ENCODE peak calls at places on chromosomes 12 and 14, in six cellular contexts. Y is ovary, O is HCT116, X is neural progenitor cell, R is tibial nerve, Q is hepatocyte. G is an unnamed sample. For H3K27me3 and H3K4me1, the result is how much of the 10 kb centered on the place peaks cover.

GRCh38 chr12:58731096-58731495 is 189.2 kb downstream of the LRIG3 start:
- DNase-seq in Y (no peak), O (no peak), X (no peak), R (no peak), Q (no peak), G (no peak)

GRCh38 chr12:89212339-89212771 is 139.9 kb downstream of the DUSP6 start:
- DNase-seq in Y (no peak), O (no peak), X (no peak), R (no peak), Q (peak), G (peak)

GRCh38 chr12:6927379-6927991 is at the start of gene ATN1:
- DNase-seq in Y (peak), O (no peak), X (peak), R (peak), Q (peak), G (peak)

GRCh38 chr14:86115972-86116371 is 586.0 kb downstream of the FLRT2 start:
- DNase-seq in Y (no peak), O (no peak), X (no peak), R (no peak), Q (no peak), G (no peak)

GRCh38 chr14:77556946-77557345 is 58.3 kb upstream of the ISM2 start:
- DNase-seq in Y (no peak), O (no peak), X (no peak), R (no peak), Q (no peak), G (no peak)

GRCh38 chr14:61503167-61503801 is 181.9 kb downstream of the PRKCH start:
- DNase-seq in Y (no peak), O (no peak), X (no peak), R (no peak), Q (no peak), G (no peak)

GRCh38 chr14:75422169-75422568 is 5.7 kb upstream of the JDP2 start:
- DNase-seq in Y (no peak), O (no peak), X (no peak), R (no peak), Q (no peak), G (no peak)

GRCh38 chr12:111185206-111185888 is 183.5 kb downstream of the PHETA1 start:
- DNase-seq in Y (no peak), O (no peak), X (no peak), R (no peak), Q (no peak), G (no peak)

GRCh38 chr12:79326225-79326624 is 364.5 kb downstream of the PAWR start:
- DNase-seq in Y (no peak), O (no peak), X (no peak), R (no peak), Q (no peak), G (no peak)

GRCh38 chr14:49363926-49364751 is 222.0 kb downstream of the RPS29 start:
- DNase-seq in Y (no peak), O (no peak), X (peak), R (no peak), Q (no peak), G (no peak)

GRCh38 chr14:64671591-64671990 is 32.6 kb upstream of the PLEKHG3 start:
- DNase-seq in Y (no peak), O (peak), X (peak), R (no peak), Q (peak), G (no peak)

GRCh38 chr14:61561657-61562276 is 133.5 kb upstream of the HIF1A start:
- DNase-seq in Y (peak), O (peak), X (no peak), R (no peak), Q (peak), G (peak)

GRCh38 chr14:74531467-74531866 is 37.9 kb downstream of the ISCA2 start:
- DNase-seq in Y (no peak), O (peak), X (peak), R (no peak), Q (peak), G (peak)

GRCh38 chr12:124231980-124232653 is 62.8 kb upstream of the RFLNA start:
- DNase-seq in Y (no peak), O (no peak), X (no peak), R (no peak), Q (peak), G (no peak)

GRCh38 chr14:61281911-61282310 is 773 bp upstream of the TMEM30B start:
- DNase-seq in Y (no peak), O (no peak), X (no peak), R (no peak), Q (no peak), G (peak)

GRCh38 chr12:75917083-75917482 is 114.5 kb downstream of the PHLDA1 start:
- DNase-seq in Y (no peak), O (no peak), X (no peak), R (no peak), Q (no peak), G (no peak)

GRCh38 chr12:109770861-109771670 is 57.4 kb downstream of the FAM222A start:
- DNase-seq in Y (peak), O (no peak), X (no peak), R (no peak), Q (peak), G (no peak)

GRCh38 chr14:23882884-23883283 is 70.7 kb upstream of the DHRS4 start:
- DNase-seq in Y (no peak), O (no peak), X (no peak), R (no peak), Q (no peak), G (no peak)

GRCh38 chr14:23078692-23079116 is 16.2 kb downstream of the ACIN1 start:
- DNase-seq in Y (peak), O (no peak), X (no peak), R (peak), Q (peak), G (no peak)

GRCh38 chr14:28656704-28657255 is 109.8 kb upstream of the FOXG1 start:
- DNase-seq in Y (no peak), O (no peak), X (no peak), R (no peak), Q (no peak), G (no peak)

GRCh38 chr14:63727736-63728728 is at the start of gene SGPP1:
- DNase-seq in Y (peak), O (peak), X (peak), R (peak), Q (peak), G (peak)

GRCh38 chr14:99378782-99379214 is 101.9 kb downstream of the SETD3 start:
- DNase-seq in Y (no peak), O (peak), X (no peak), R (no peak), Q (peak), G (no peak)

GRCh38 chr12:26627335-26627734 is 205.7 kb downstream of the ITPR2 start:
- DNase-seq in Y (no peak), O (no peak), X (no peak), R (no peak), Q (no peak), G (no peak)

GRCh38 chr12:113862570-113863454 is 103.3 kb downstream of the RBM19 start:
- DNase-seq in Y (no peak), O (no peak), X (no peak), R (no peak), Q (peak), G (no peak)

GRCh38 chr14:22557846-22558220 is 31.2 kb downstream of the DAD1 start:
- DNase-seq in Y (no peak), O (no peak), X (no peak), R (no peak), Q (no peak), G (no peak)

GRCh38 chr12:47407730-47408129 is 298.1 kb downstream of the RPAP3 start:
- DNase-seq in Y (no peak), O (no peak), X (no peak), R (no peak), Q (no peak), G (no peak)

GRCh38 chr12:44863867-44864266 is 12.2 kb downstream of the NELL2 start:
- DNase-seq in Y (no peak), O (no peak), X (no peak), R (no peak), Q (no peak), G (no peak)

GRCh38 chr14:65910108-65910507 is 497.6 kb downstream of the FUT8 start:
- DNase-seq in Y (no peak), O (no peak), X (no peak), R (no peak), Q (peak), G (no peak)

GRCh38 chr12:49347307-49348237 is 884 bp downstream of the DNAJC22 start:
- DNase-seq in Y (peak), O (peak), X (peak), R (no peak), Q (peak), G (peak)
- H3K27me3 ChIP-seq in Y (under half), O (under half), X (half or more), R (under half), Q (under half), G (half or more)

GRCh38 chr12:2650261-2651060 is 144.3 kb upstream of the FKBP4 start:
- DNase-seq in Y (no peak), O (no peak), X (no peak), R (no peak), Q (no peak), G (no peak)

GRCh38 chr12:2652011-2652400 is 142.8 kb upstream of the FKBP4 start:
- DNase-seq in Y (no peak), O (no peak), X (no peak), R (no peak), Q (no peak), G (no peak)

GRCh38 chr12:2649201-2650030 is 145.4 kb upstream of the FKBP4 start:
- DNase-seq in Y (no peak), O (no peak), X (no peak), R (no peak), Q (no peak), G (no peak)

GRCh38 chr12:2652401-2653081 is 142.2 kb upstream of the FKBP4 start:
- DNase-seq in Y (no peak), O (no peak), X (peak), R (no peak), Q (no peak), G (no peak)

GRCh38 chr12:2651061-2651965 is 143.5 kb upstream of the FKBP4 start:
- DNase-seq in Y (no peak), O (no peak), X (no peak), R (no peak), Q (no peak), G (no peak)
- H3K4me1 ChIP-seq in Y (under half), O (under half), X (under half), R (under half), Q (under half), G (under half)

GRCh38 chr12:96526110-96526509 is 36.7 kb downstream of the CFAP54 start:
- DNase-seq in Y (no peak), O (no peak), X (no peak), R (no peak), Q (no peak), G (no peak)

GRCh38 chr12:96516472-96517417 is 27.4 kb downstream of the CFAP54 start:
- DNase-seq in Y (peak), O (peak), X (peak), R (peak), Q (peak), G (peak)

GRCh38 chr12:96520767-96521166 is 31.4 kb downstream of the CFAP54 start:
- DNase-seq in Y (no peak), O (no peak), X (no peak), R (no peak), Q (no peak), G (no peak)

GRCh38 chr12:96522283-96522682 is 32.9 kb downstream of the CFAP54 start:
- DNase-seq in Y (no peak), O (no peak), X (peak), R (no peak), Q (no peak), G (no peak)

DNA sequence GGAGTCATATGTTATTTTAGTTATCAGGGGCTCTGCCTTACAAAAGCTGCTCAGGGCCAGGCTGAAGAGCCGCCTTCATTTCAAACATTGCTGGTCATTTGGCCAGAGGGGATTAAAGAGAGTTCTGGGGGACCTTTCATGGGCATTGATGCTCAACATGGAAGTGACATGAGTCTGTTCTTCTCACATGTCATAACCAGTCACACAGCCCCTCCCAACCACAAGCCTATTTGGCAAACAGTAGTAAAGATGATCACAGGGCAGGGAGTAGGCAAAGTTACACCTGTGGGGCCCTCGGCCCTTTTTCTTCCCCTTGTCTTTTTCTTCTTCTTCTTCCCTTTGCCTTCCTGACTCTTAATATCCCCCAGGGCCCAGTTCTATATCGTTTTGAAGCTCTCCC is 33.3 kb downstream of the CFAP54 start:
- DNase-seq in Y (no peak), O (no peak), X (no peak), R (no peak), Q (no peak), G (no peak)
- TF ChIP-seq CTCF in Y (no peak), O (no peak), X (no peak), R (no peak), Q (no peak), G (no peak)

DNA sequence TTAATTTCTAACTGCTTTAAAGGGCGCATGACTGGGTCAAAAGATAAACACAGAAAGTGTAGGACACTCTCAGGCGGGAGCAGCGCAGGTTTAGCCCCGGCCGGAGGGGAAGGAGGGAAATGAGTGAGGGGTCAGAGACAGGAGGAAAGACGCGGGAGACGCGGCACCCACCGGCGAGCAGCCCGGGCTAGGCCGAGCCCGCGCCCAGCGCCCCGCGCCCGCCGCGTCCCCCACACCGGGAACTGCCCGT is 575 bp downstream of the GXYLT1 start:
- DNase-seq in Y (peak), O (no peak), X (no peak), R (no peak), Q (no peak), G (no peak)
- H3K27me3 ChIP-seq in Y (under half), O (under half), X (under half), R (under half), Q (under half), G (under half)

GRCh38 chr14:103068351-103069073 is 11.2 kb upstream of the CDC42BPB start:
- DNase-seq in Y (no peak), O (no peak), X (no peak), R (no peak), Q (no peak), G (no peak)

GRCh38 chr14:103070971-103071542 is 13.0 kb upstream of the LBHD2 start:
- DNase-seq in Y (no peak), O (no peak), X (no peak), R (no peak), Q (no peak), G (no peak)

GRCh38 chr14:103071544-103072251 is 12.3 kb upstream of the LBHD2 start:
- DNase-seq in Y (no peak), O (no peak), X (peak), R (no peak), Q (no peak), G (no peak)

GRCh38 chr14:103072595-103073366 is 11.2 kb upstream of the LBHD2 start:
- DNase-seq in Y (no peak), O (no peak), X (no peak), R (no peak), Q (peak), G (no peak)

GRCh38 chr14:103070263-103070885 is 13.0 kb upstream of the CDC42BPB start:
- DNase-seq in Y (no peak), O (no peak), X (no peak), R (no peak), Q (no peak), G (no peak)
- H3K4me1 ChIP-seq in Y (under half), O (half or more), X (under half), R (half or more), Q (under half), G (under half)

GRCh38 chr12:127459166-127459565 is 807.8 kb upstream of the TMEM132C start:
- DNase-seq in Y (no peak), O (no peak), X (no peak), R (no peak), Q (no peak), G (no peak)

GRCh38 chr12:127457726-127458125 is 809.2 kb upstream of the TMEM132C start:
- DNase-seq in Y (no peak), O (no peak), X (no peak), R (no peak), Q (no peak), G (no peak)

GRCh38 chr12:127459687-127460086 is 807.3 kb upstream of the TMEM132C start:
- DNase-seq in Y (no peak), O (no peak), X (no peak), R (no peak), Q (no peak), G (no peak)

GRCh38 chr12:127450822-127451221 is 816.1 kb upstream of the TMEM132C start:
- DNase-seq in Y (no peak), O (no peak), X (no peak), R (no peak), Q (no peak), G (no peak)

GRCh38 chr12:127455347-127456265 is 811.4 kb upstream of the TMEM132C start:
- DNase-seq in Y (no peak), O (no peak), X (peak), R (no peak), Q (peak), G (no peak)
- TF ChIP-seq CTCF in Y (no peak), O (no peak), X (peak), R (no peak), Q (peak), G (no peak)